ENCODE peak calls at places on chromosome 21, in ten cellular contexts. R, C, T, Q, N, O, P, X, G and W are unnamed samples.

GRCh38 chr21:21210552-21210951 is 212.3 kb downstream of the NCAM2 start:
- DNase-seq in R (no peak), C (no peak), T (no peak), Q (no peak), N (no peak), O (no peak), P (no peak), X (no peak), G (no peak), W (no peak)

GRCh38 chr21:45544449-45545235 is 2.4 kb upstream of the SLC19A1 start:
- DNase-seq in R (no peak), C (no peak), T (no peak), Q (peak; percentile 62), N (no peak), O (no peak), P (peak; percentile 39), X (no peak), G (no peak), W (no peak)

GRCh38 chr21:44871576-44872265 is 1.8 kb downstream of the PTTG1IP start:
- DNase-seq in R (peak; percentile 46), C (no peak), T (no peak), Q (peak; percentile 77), N (no peak), O (peak; percentile 82), P (no peak), X (no peak), G (no peak), W (peak; percentile 66)

GRCh38 chr21:42039470-42039901 is 29.3 kb upstream of the ZBTB21 start:
- DNase-seq in R (no peak), C (no peak), T (no peak), Q (peak; percentile 63), N (no peak), O (peak; percentile 71), P (no peak), X (no peak), G (no peak), W (peak; percentile 28)

GRCh38 chr21:45319461-45320211 is 31.9 kb upstream of the POFUT2 start:
- DNase-seq in R (peak; percentile 73), C (no peak), T (no peak), Q (peak; percentile 77), N (no peak), O (peak; percentile 53), P (no peak), X (no peak), G (no peak), W (peak; percentile 63)

GRCh38 chr21:37712204-37712934 is 203.9 kb downstream of the KCNJ6 start:
- DNase-seq in R (peak; percentile 78), C (peak; percentile 88), T (peak; percentile 10), Q (no peak), N (no peak), O (peak; percentile 85), P (peak; percentile 57), X (peak; percentile 64), G (peak; percentile 81), W (peak; percentile 70)

GRCh38 chr21:36964832-36965719 is 1.4 kb downstream of the HLCS start:
- DNase-seq in R (no peak), C (no peak), T (no peak), Q (no peak), N (no peak), O (no peak), P (no peak), X (no peak), G (no peak), W (no peak)

GRCh38 chr21:33281101-33281652 is 15.0 kb downstream of the IL10RB start:
- DNase-seq in R (no peak), C (no peak), T (no peak), Q (no peak), N (no peak), O (no peak), P (no peak), X (peak; percentile 53), G (no peak), W (no peak)

GRCh38 chr21:33975548-33976081 is 60.0 kb upstream of the ATP5PO start:
- DNase-seq in R (peak; percentile 55), C (no peak), T (peak; percentile 83), Q (no peak), N (peak; percentile 17), O (no peak), P (no peak), X (no peak), G (no peak), W (peak; percentile 19)

GRCh38 chr21:38985423-38986378 is 180.0 kb downstream of the ETS2 start:
- DNase-seq in R (peak; percentile 97), C (no peak), T (no peak), Q (peak; percentile 91), N (no peak), O (peak; percentile 87), P (no peak), X (peak; percentile 84), G (peak; percentile 94), W (peak; percentile 84)

GRCh38 chr21:33940164-33940563 is 24.6 kb upstream of the ATP5PO start:
- DNase-seq in R (no peak), C (no peak), T (no peak), Q (no peak), N (no peak), O (no peak), P (no peak), X (no peak), G (no peak), W (peak; percentile 56)

GRCh38 chr21:44263221-44263671 is 1.5 kb upstream of the DNMT3L start:
- DNase-seq in R (no peak), C (peak; percentile 52), T (no peak), Q (no peak), N (no peak), O (no peak), P (no peak), X (no peak), G (no peak), W (no peak)

GRCh38 chr21:45128613-45129226 is 54.3 kb downstream of the ADARB1 start:
- DNase-seq in R (peak; percentile 84), C (peak; percentile 64), T (peak; percentile 60), Q (peak; percentile 87), N (peak; percentile 55), O (peak; percentile 79), P (peak; percentile 70), X (peak; percentile 87), G (peak; percentile 51), W (peak; percentile 72)

GRCh38 chr21:36858320-36858957 is 108.0 kb downstream of the HLCS start:
- DNase-seq in R (no peak), C (no peak), T (no peak), Q (no peak), N (no peak), O (no peak), P (no peak), X (no peak), G (no peak), W (no peak)

GRCh38 chr21:42669069-42669468 is 15.6 kb downstream of the PDE9A start:
- DNase-seq in R (no peak), C (peak; percentile 79), T (no peak), Q (peak; percentile 84), N (no peak), O (no peak), P (no peak), X (no peak), G (peak; percentile 11), W (no peak)

GRCh38 chr21:35674895-35675470 is 385.3 kb downstream of the SETD4 start:
- DNase-seq in R (no peak), C (peak; percentile 21), T (no peak), Q (no peak), N (no peak), O (peak; percentile 24), P (no peak), X (no peak), G (no peak), W (peak; percentile 34)

GRCh38 chr21:15062566-15062965 is 2.2 kb downstream of the NRIP1 start:
- DNase-seq in R (peak; percentile 51), C (no peak), T (no peak), Q (no peak), N (no peak), O (peak; percentile 61), P (no peak), X (no peak), G (no peak), W (peak; percentile 50)

GRCh38 chr21:45335151-45335760 is 47.6 kb upstream of the POFUT2 start:
- DNase-seq in R (no peak), C (no peak), T (no peak), Q (peak; percentile 40), N (no peak), O (no peak), P (no peak), X (no peak), G (no peak), W (no peak)

GRCh38 chr21:15264084-15264483 is 199.3 kb upstream of the NRIP1 start:
- DNase-seq in R (no peak), C (no peak), T (no peak), Q (no peak), N (no peak), O (no peak), P (no peak), X (no peak), G (peak; percentile 35), W (no peak)

GRCh38 chr21:35138665-35139381 is 89.7 kb upstream of the RUNX1 start:
- DNase-seq in R (peak; percentile 88), C (peak; percentile 8), T (no peak), Q (no peak), N (no peak), O (peak; percentile 84), P (no peak), X (no peak), G (no peak), W (peak; percentile 96)

GRCh38 chr21:43639470-43640178 is 19.7 kb downstream of the HSF2BP start:
- DNase-seq in R (no peak), C (no peak), T (no peak), Q (no peak), N (no peak), O (peak; percentile 93), P (no peak), X (no peak), G (no peak), W (peak; percentile 22)

GRCh38 chr21:34221331-34222030 is 142.3 kb upstream of the KCNE2 start:
- DNase-seq in R (peak; percentile 41), C (no peak), T (no peak), Q (no peak), N (no peak), O (no peak), P (no peak), X (no peak), G (no peak), W (no peak)

GRCh38 chr21:43354016-43354420 is 72.9 kb downstream of the SIK1 start:
- DNase-seq in R (no peak), C (no peak), T (no peak), Q (no peak), N (no peak), O (no peak), P (no peak), X (no peak), G (no peak), W (no peak)

GRCh38 chr21:25742900-25743299 is 8.1 kb downstream of the GABPA start:
- DNase-seq in R (no peak), C (no peak), T (no peak), Q (no peak), N (no peak), O (no peak), P (no peak), X (no peak), G (no peak), W (no peak)

GRCh38 chr21:41403966-41404365 is 22.1 kb upstream of the MX1 start:
- DNase-seq in R (no peak), C (no peak), T (no peak), Q (no peak), N (no peak), O (no peak), P (no peak), X (no peak), G (no peak), W (no peak)

GRCh38 chr21:32096411-32096810 is 182.4 kb downstream of the MIS18A start:
- DNase-seq in R (no peak), C (peak; percentile 82), T (no peak), Q (no peak), N (no peak), O (no peak), P (no peak), X (peak; percentile 56), G (peak; percentile 28), W (no peak)

GRCh38 chr21:46057111-46057709 is 40.7 kb upstream of the COL6A2 start:
- DNase-seq in R (no peak), C (no peak), T (no peak), Q (peak; percentile 64), N (no peak), O (no peak), P (no peak), X (no peak), G (no peak), W (no peak)